ENCODE peak calls at places on chromosomes 2 and 18, in four cellular contexts. F is right lobe of liver; D is CD8-positive, alpha-beta T cell; K is pancreas. V is an unnamed sample.

GRCh38 chr2:48312126-48312525 is 217.8 kb upstream of the STON1 start:
- DNase-seq in K (no peak), D (no peak), F (no peak), V (peak; percentile 95)

GRCh38 chr2:61758991-61759390 is 94.9 kb downstream of the FAM161A start:
- DNase-seq in F (no peak), D (no peak), K (no peak), V (peak; percentile 56)

GRCh38 chr2:11160731-11161455 is 5.6 kb downstream of the SLC66A3 start:
- DNase-seq in F (no peak), K (no peak), D (no peak), V (no peak)

GRCh38 chr2:219522111-219523030 is 8.1 kb downstream of the ASIC4 start:
- DNase-seq in K (no peak), D (no peak), F (no peak), V (peak; percentile 81)

GRCh38 chr2:71886241-71886640 is 261.4 kb downstream of the CYP26B1 start:
- DNase-seq in K (no peak), D (no peak), F (no peak), V (no peak)

GRCh38 chr2:7627587-7627986 is 710.4 kb downstream of the RNF144A start:
- DNase-seq in F (no peak), D (no peak), K (no peak), V (peak; percentile 3)

GRCh38 chr18:37701967-37702366 is 136.4 kb upstream of the CELF4 start:
- DNase-seq in K (no peak), D (no peak), F (no peak), V (no peak)

GRCh38 chr2:151614606-151615306 is 119.5 kb downstream of the NEB start:
- DNase-seq in D (no peak), F (no peak), K (no peak), V (no peak)

GRCh38 chr2:195390686-195391085 is 266.3 kb upstream of the SLC39A10 start:
- DNase-seq in K (no peak), D (no peak), F (no peak), V (no peak)

GRCh38 chr2:82333697-82334096 is 2029.1 kb upstream of the LRRTM1 start:
- DNase-seq in K (no peak), D (no peak), F (no peak), V (no peak)

GRCh38 chr18:47287911-47288635 is 36.6 kb upstream of the SKOR2 start:
- DNase-seq in F (no peak), D (no peak), K (no peak), V (no peak)

GRCh38 chr2:233178994-233179847 is 72.3 kb upstream of the ATG16L1 start:
- DNase-seq in F (no peak), K (no peak), D (no peak), V (no peak)

GRCh38 chr2:120503793-120504571 is 158.0 kb downstream of the INHBB start:
- DNase-seq in K (no peak), D (no peak), F (peak; percentile 91), V (peak; percentile 75)

GRCh38 chr2:144479138-144479537 is 40.8 kb downstream of the ZEB2 start:
- DNase-seq in K (no peak), D (no peak), F (no peak), V (peak; percentile 32)

GRCh38 chr2:98269274-98269673 is 77.0 kb upstream of the CNGA3 start:
- DNase-seq in K (peak; percentile 4), F (no peak), D (no peak), V (peak; percentile 69)

GRCh38 chr2:186780701-186781316 is 68.2 kb downstream of the ZSWIM2 start:
- DNase-seq in D (no peak), F (no peak), K (no peak), V (peak; percentile 57)

GRCh38 chr2:98087447-98088065 is 589 bp downstream of the VWA3B start:
- DNase-seq in F (no peak), K (no peak), D (no peak), V (no peak)

GRCh38 chr18:23733895-23734294 is 44.6 kb downstream of the LAMA3 start:
- DNase-seq in K (no peak), F (no peak), D (no peak), V (no peak)

GRCh38 chr18:23738151-23738550 is 48.9 kb downstream of the LAMA3 start:
- DNase-seq in K (no peak), D (no peak), F (no peak), V (no peak)

GRCh38 chr18:23737578-23737977 is 48.3 kb downstream of the LAMA3 start:
- DNase-seq in F (no peak), D (no peak), K (no peak), V (no peak)

GRCh38 chr18:23732439-23732838 is 43.2 kb downstream of the LAMA3 start:
- DNase-seq in D (no peak), F (no peak), K (no peak), V (no peak)

GRCh38 chr18:23735021-23735464 is 45.8 kb downstream of the LAMA3 start:
- DNase-seq in F (no peak), D (no peak), K (no peak), V (peak; percentile 19)
- TF ChIP-seq CTCF in F (no peak), D (no peak), K (no peak), V (no peak)

GRCh38 chr2:210233487-210233886 is 8.2 kb upstream of the ACADL start:
- DNase-seq in F (no peak), D (no peak), K (peak; percentile 80), V (no peak)
- TF ChIP-seq CTCF in F (no peak), D (no peak), K (peak; percentile 47), V (no peak)

GRCh38 chr2:205696541-205697441 is 14.5 kb downstream of the NRP2 start:
- DNase-seq in F (no peak), D (no peak), K (no peak), V (no peak)
- TF ChIP-seq CTCF in F (no peak), D (no peak), K (no peak), V (no peak)

DNA sequence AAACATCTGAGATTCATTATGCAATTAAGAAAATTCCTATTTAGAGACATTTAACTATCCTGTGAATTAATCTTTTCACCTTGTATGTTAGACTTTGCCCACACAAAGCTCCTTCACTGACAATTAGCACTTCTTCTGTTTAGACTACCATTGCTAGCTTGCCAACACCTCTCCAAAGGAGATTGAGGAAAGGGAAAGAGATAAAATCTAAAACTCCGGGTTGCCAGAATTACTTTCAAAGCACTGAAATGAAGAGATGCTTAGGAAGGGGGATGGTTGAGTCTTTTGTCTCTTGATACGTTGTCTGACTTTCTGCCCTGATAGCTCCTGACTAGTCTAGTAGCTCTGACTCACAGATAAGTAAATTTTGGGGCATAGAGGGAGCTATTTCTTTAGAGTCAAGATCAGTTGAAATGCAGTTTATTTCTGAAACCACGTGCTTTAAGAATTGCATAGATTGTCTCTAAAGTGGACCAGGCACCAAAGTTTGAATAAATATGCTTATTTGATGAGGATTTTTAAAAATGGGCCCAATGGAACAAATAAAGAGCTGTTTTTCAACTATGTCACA is 74.1 kb upstream of the DSEL start:
- DNase-seq in D (no peak), K (no peak), F (no peak), V (peak; percentile 22)
- TF ChIP-seq CTCF in D (no peak), K (no peak), F (peak; percentile 39), V (no peak)

GRCh38 chr18:48875942-48876511 is 74.7 kb downstream of the SMAD7 start:
- DNase-seq in D (no peak), K (no peak), F (peak; percentile 15), V (no peak)
- TF ChIP-seq CTCF in D (no peak), K (no peak), F (no peak), V (no peak)

DNA sequence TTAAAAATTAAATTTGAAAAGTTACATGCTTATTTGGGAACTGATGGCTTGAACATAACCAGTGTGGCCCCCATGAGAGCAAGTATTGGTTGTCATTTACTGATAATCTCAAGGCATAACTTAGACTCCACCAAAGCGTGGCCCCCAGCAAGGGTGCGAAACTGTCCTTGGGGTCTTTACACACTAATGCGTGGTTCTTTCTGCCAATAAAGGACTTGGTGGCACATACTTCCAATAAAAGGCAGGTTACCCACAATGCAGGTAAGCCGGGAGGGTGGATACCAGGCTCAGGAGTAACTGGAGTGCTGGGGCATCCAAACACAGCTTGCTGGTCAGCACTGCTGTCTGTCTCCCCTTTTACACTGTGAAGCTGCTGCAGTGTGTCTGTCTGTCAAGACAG is 278.2 kb upstream of the NCKAP5 start:
- DNase-seq in K (no peak), F (no peak), D (no peak), V (no peak)
- TF ChIP-seq CTCF in K (no peak), F (no peak), D (no peak), V (no peak)

DNA sequence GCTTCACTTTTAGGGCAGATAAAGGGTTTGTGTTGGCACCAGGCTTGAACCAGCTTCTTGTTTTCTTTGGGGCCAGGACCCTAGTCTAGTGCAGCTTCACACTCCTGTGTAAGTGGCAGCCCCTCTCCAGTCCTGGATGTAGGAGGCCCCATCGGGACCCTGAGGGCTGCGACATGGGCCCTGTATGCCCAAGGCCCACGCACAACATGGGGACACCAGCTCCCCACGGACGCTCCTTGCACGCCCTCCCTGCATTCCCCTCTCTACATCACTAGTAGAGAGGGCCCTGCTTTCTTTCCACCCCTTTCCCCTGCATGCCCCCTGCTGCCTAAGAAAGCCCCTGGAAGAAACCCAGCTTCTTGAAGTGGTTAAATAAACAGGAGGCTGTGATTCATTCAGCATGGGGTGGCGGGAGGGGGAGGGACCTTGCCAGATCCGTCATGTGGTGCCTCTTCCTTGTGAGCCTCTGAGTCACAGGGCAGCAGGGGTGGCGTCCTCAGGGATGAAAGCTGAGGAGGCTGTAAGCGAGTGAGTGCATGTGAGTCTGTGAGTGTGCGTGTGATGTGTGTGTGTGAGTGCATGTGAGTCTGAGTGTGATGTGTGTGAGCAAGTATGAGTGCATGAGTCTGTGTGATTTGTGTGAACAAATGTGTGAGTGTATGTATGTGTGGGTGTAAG is 42.5 kb downstream of the COPS8 start:
- DNase-seq in D (peak; percentile 5), K (peak; percentile 49), F (peak; percentile 59), V (peak; percentile 99)
- TF ChIP-seq CTCF in D (no peak), K (no peak), F (no peak), V (no peak)

GRCh38 chr18:26803643-26804042 is 61.9 kb downstream of the AQP4 start:
- DNase-seq in K (no peak), D (no peak), F (no peak), V (peak; percentile 13)
- TF ChIP-seq CTCF in K (no peak), D (no peak), F (no peak), V (peak; percentile 25)